ENCODE peak calls at places on chromosome 2, in eight cellular contexts. W is thoracic aorta, A is H54, Z is sciatic nerve, K is choroid plexus epithelial cell, C is HuH-7, G is kidney tubule cell, L is hippocampal formation. I is an unnamed sample.

GRCh38 chr2:130842770-130843169 is 6.1 kb downstream of the ARHGEF4 start:
- DNase-seq in L (no peak), C (no peak), Z (no peak), G (no peak), W (no peak), K (no peak), A (no peak), I (no peak)

GRCh38 chr2:19860022-19860421 is 41.8 kb downstream of the TTC32 start:
- DNase-seq in G (no peak), A (no peak), W (peak), L (no peak), C (no peak), K (no peak), Z (no peak), I (no peak)

GRCh38 chr2:219457784-219458369 is 23.2 kb downstream of the SPEG start:
- DNase-seq in K (no peak), W (no peak), C (peak), L (no peak), G (peak), Z (no peak), A (no peak), I (no peak)

GRCh38 chr2:20868377-20868776 is 45.5 kb upstream of the LDAH start:
- DNase-seq in Z (no peak), K (no peak), C (no peak), G (no peak), W (no peak), L (no peak), A (no peak), I (no peak)

GRCh38 chr2:122542236-122542635 is 786.8 kb downstream of the TSN start:
- DNase-seq in W (no peak), A (no peak), L (no peak), K (no peak), Z (no peak), C (no peak), G (no peak), I (no peak)

GRCh38 chr2:3312576-3313345 is 64.9 kb downstream of the EIPR1 start:
- DNase-seq in Z (no peak), C (no peak), K (no peak), A (no peak), W (no peak), G (no peak), L (no peak), I (no peak)

GRCh38 chr2:113281920-113282746 is 3.4 kb upstream of the PAX8 start:
- DNase-seq in A (no peak), G (peak), C (no peak), W (no peak), K (peak), L (no peak), Z (no peak), I (peak)

GRCh38 chr2:142131016-142131714 is at the start of gene LRP1B:
- DNase-seq in W (no peak), C (peak), G (peak), Z (no peak), L (peak), A (no peak), K (peak), I (peak)

GRCh38 chr2:65710779-65711295 is 278.4 kb upstream of the SPRED2 start:
- DNase-seq in Z (no peak), W (no peak), C (peak), G (peak), K (peak), L (no peak), A (peak), I (peak)

GRCh38 chr2:102094917-102095316 is 47.6 kb upstream of the IL1R1 start:
- DNase-seq in Z (no peak), G (peak), A (no peak), L (no peak), C (peak), K (peak), W (no peak), I (peak)

GRCh38 chr2:138291805-138292204 is 209.8 kb upstream of the SPOPL start:
- DNase-seq in W (no peak), L (no peak), G (no peak), A (no peak), Z (no peak), C (no peak), K (no peak), I (no peak)

GRCh38 chr2:112947374-112947773 is 30.4 kb upstream of the IL36G start:
- DNase-seq in L (no peak), W (no peak), G (no peak), Z (no peak), K (no peak), A (no peak), C (no peak), I (no peak)